ENCODE peak calls at places on chromosomes 12 and 14, in nine cellular contexts. W is endothelial cell, L is GM13977, X is astrocyte of the spinal cord, P is GM12864, R is vagina, J is right lobe of liver, B is AG10803, S is psoas muscle. N is an unnamed sample.

GRCh38 chr12:121719926-121720414 is 7.4 kb downstream of the TMEM120B start:
- DNase-seq in W (no peak), L (no peak), X (peak), P (no peak), R (no peak), J (no peak), B (peak), S (no peak), N (no peak)

GRCh38 chr12:50387972-50388478 is 8.4 kb downstream of the FAM186A start:
- DNase-seq in W (no peak), L (no peak), X (no peak), P (no peak), R (no peak), J (no peak), B (no peak), S (no peak), N (no peak)

GRCh38 chr14:61025239-61026223 is 44.5 kb downstream of the SLC38A6 start:
- DNase-seq in W (peak), L (peak), X (peak), P (peak), R (no peak), J (no peak), B (peak), S (peak), N (peak)

GRCh38 chr12:109308534-109309440 is at the start of gene FOXN4:
- DNase-seq in W (peak), L (peak), X (no peak), P (no peak), R (no peak), J (no peak), B (no peak), S (no peak), N (peak)

GRCh38 chr12:19909418-19909817 is 458.9 kb upstream of the PDE3A start:
- DNase-seq in W (no peak), L (no peak), X (no peak), P (no peak), R (no peak), J (no peak), B (no peak), S (no peak), N (no peak)

GRCh38 chr12:45934956-45935355 is 55.4 kb downstream of the SCAF11 start:
- DNase-seq in W (no peak), L (no peak), X (no peak), P (no peak), R (no peak), J (no peak), B (no peak), S (no peak), N (no peak)

GRCh38 chr14:50605776-50606175 is 45.8 kb downstream of the ATL1 start:
- DNase-seq in W (no peak), L (no peak), X (peak), P (no peak), R (no peak), J (no peak), B (no peak), S (no peak), N (no peak)

GRCh38 chr12:47022296-47022695 is 57.1 kb upstream of the PCED1B start:
- DNase-seq in W (no peak), L (no peak), X (peak), P (no peak), R (no peak), J (no peak), B (peak), S (no peak), N (no peak)

GRCh38 chr12:27864521-27864920 is 84.5 kb upstream of the MANSC4 start:
- DNase-seq in W (no peak), L (no peak), X (peak), P (no peak), R (no peak), J (no peak), B (no peak), S (no peak), N (no peak)

GRCh38 chr12:16385779-16386646 is 38.6 kb downstream of the MGST1 start:
- DNase-seq in W (peak), L (peak), X (peak), P (no peak), R (no peak), J (peak), B (peak), S (no peak), N (peak)

GRCh38 chr12:16389594-16389993 is 42.1 kb downstream of the MGST1 start:
- DNase-seq in W (no peak), L (no peak), X (peak), P (no peak), R (no peak), J (no peak), B (peak), S (no peak), N (no peak)

GRCh38 chr12:16387919-16388318 is 40.5 kb downstream of the MGST1 start:
- DNase-seq in W (no peak), L (no peak), X (no peak), P (no peak), R (no peak), J (no peak), B (no peak), S (no peak), N (no peak)

DNA sequence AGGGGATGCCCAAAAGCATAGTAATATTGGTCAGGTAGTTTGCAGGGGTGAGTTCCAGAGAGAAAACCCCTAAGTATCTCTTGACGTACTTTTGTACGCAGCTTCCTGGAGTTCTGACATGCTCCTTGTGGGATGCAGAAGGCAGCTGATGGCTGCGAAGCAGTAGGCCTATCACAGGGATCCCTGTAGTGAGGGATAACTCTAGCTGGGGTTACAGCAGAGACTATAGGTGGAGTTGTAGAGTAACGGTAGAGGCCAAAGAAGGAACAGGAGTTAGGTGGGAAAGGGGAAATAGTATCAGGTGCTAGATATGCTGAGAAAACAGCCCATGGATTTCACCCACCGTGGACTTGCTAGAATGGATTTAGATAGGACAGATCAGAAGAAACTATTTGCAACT is 37.3 kb downstream of the MGST1 start:
- DNase-seq in W (no peak), L (no peak), X (no peak), P (no peak), R (no peak), J (no peak), B (no peak), S (no peak), N (no peak)
- TF ChIP-seq CTCF in W (no peak), L (no peak), X (no peak), P (no peak), R (no peak), J (no peak), B (no peak), S (no peak), N (no peak)

GRCh38 chr12:116264525-116265070 is 12.9 kb downstream of the MED13L start:
- DNase-seq in W (no peak), L (no peak), X (no peak), P (no peak), R (no peak), J (no peak), B (no peak), S (no peak), N (no peak)

GRCh38 chr12:116265361-116266128 is 11.9 kb downstream of the MED13L start:
- DNase-seq in W (no peak), L (no peak), X (no peak), P (no peak), R (no peak), J (no peak), B (peak), S (no peak), N (no peak)

GRCh38 chr12:116267948-116268347 is 9.5 kb downstream of the MED13L start:
- DNase-seq in W (no peak), L (no peak), X (no peak), P (no peak), R (no peak), J (no peak), B (peak), S (no peak), N (no peak)

GRCh38 chr12:116266631-116267349 is 10.7 kb downstream of the MED13L start:
- DNase-seq in W (no peak), L (no peak), X (peak), P (no peak), R (no peak), J (no peak), B (no peak), S (no peak), N (no peak)

GRCh38 chr12:116266220-116266619 is 11.3 kb downstream of the MED13L start:
- DNase-seq in W (no peak), L (no peak), X (peak), P (no peak), R (no peak), J (no peak), B (peak), S (no peak), N (no peak)
- TF ChIP-seq CTCF in W (no peak), L (no peak), X (peak), P (no peak), R (no peak), J (no peak), B (peak), S (peak), N (no peak)

GRCh38 chr12:18457362-18457761 is 196.0 kb downstream of the PIK3C2G start:
- DNase-seq in W (no peak), L (no peak), X (no peak), P (no peak), R (no peak), J (no peak), B (peak), S (no peak), N (no peak)
- TF ChIP-seq CTCF in W (no peak), L (no peak), X (no peak), P (no peak), R (no peak), J (no peak), B (no peak), S (no peak), N (no peak)

GRCh38 chr14:78701246-78701645 is 531.1 kb downstream of the NRXN3 start:
- DNase-seq in W (no peak), L (no peak), X (peak), P (no peak), R (no peak), J (no peak), B (no peak), S (no peak), N (no peak)

GRCh38 chr14:78700236-78700635 is 530.1 kb downstream of the NRXN3 start:
- DNase-seq in W (no peak), L (no peak), X (no peak), P (no peak), R (no peak), J (no peak), B (peak), S (no peak), N (no peak)

GRCh38 chr14:78698991-78699390 is 528.8 kb downstream of the NRXN3 start:
- DNase-seq in W (no peak), L (no peak), X (no peak), P (no peak), R (no peak), J (no peak), B (no peak), S (no peak), N (no peak)

GRCh38 chr14:78697341-78697740 is 527.2 kb downstream of the NRXN3 start:
- DNase-seq in W (no peak), L (peak), X (peak), P (peak), R (no peak), J (no peak), B (peak), S (no peak), N (no peak)
- TF ChIP-seq CTCF in W (peak), L (peak), X (peak), P (peak), R (no peak), J (peak), B (peak), S (peak), N (peak)

DNA sequence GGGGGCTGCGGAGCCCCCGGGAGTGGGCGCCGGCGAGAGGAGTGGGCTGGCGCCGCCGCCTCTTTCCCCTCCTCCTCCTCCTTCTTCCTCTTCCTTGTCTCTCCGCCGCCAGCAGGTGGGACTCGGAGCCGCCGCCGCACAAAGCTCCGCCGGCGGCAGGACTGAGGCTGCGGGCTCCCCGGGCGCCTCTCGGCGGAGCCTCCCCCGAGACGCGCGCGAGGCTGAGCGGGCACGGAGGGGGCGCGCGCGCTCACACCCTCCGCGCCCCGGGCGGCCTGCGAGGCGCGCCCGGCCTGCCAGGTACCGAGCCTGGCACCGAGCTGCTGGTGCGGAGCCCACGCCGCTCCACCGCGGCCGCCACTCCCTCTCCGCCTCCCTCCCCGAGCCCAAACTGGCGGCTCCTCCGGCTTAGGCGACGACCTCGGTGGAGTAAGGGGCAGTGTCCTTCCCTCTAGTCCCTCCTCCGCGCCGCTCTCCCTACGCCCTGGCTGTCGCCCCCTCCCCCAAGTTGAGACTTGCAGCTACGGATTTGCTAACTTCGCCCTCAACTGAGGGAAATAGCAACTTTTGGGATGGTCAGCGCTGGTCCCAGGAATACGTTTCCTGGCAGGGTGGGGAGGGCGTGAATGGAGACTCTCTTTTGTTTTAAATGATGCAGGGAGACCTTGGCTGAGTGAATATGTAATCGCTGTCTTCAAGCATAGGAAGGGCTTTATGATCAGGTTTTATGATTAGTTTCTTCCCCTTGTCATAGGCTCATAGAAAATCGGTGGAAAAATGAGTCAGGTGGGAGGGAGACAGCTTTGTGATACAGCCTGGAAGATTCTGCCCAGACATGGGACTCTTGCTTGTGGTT is 199.5 kb upstream of the CAND1 start:
- DNase-seq in W (peak), L (peak), X (peak), P (no peak), R (no peak), J (peak), B (no peak), S (peak), N (peak)
- TF ChIP-seq CTCF in W (no peak), L (no peak), X (no peak), P (peak), R (no peak), J (no peak), B (no peak), S (no peak), N (no peak)

GRCh38 chr14:66114071-66114470 is 372.1 kb upstream of the CCDC196 start:
- DNase-seq in W (no peak), L (no peak), X (no peak), P (no peak), R (no peak), J (no peak), B (no peak), S (no peak), N (no peak)

GRCh38 chr14:66111891-66112290 is 374.3 kb upstream of the CCDC196 start:
- DNase-seq in W (no peak), L (no peak), X (no peak), P (no peak), R (no peak), J (no peak), B (no peak), S (no peak), N (no peak)

GRCh38 chr14:66105819-66106218 is 380.4 kb upstream of the CCDC196 start:
- DNase-seq in W (no peak), L (no peak), X (peak), P (no peak), R (no peak), J (no peak), B (peak), S (no peak), N (no peak)

GRCh38 chr14:66104486-66104885 is 381.7 kb upstream of the CCDC196 start:
- DNase-seq in W (no peak), L (no peak), X (no peak), P (no peak), R (no peak), J (no peak), B (no peak), S (no peak), N (no peak)

DNA sequence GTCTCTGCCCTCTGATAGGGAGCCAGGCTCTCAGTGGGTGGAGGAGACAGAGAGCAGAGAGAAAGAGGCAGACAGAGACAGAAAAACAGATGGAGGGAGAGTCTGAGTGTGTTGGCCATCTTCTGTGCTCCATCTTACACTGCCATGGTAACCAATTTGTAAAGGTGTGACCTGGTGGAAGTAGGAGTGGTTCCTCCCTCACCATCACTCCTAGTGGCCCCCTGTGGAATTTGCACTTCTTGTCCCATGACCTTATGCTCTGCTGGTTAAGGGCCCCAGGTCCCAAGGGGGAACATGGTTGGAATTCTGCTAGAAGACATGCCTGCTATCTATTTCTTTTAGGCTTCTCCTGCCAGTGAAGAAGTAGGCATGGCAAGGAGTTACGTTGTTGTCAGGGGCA is 376.7 kb upstream of the CCDC196 start:
- DNase-seq in W (no peak), L (no peak), X (no peak), P (no peak), R (no peak), J (no peak), B (no peak), S (no peak), N (no peak)
- TF ChIP-seq CTCF in W (peak), L (no peak), X (no peak), P (peak), R (no peak), J (no peak), B (no peak), S (no peak), N (no peak)

DNA sequence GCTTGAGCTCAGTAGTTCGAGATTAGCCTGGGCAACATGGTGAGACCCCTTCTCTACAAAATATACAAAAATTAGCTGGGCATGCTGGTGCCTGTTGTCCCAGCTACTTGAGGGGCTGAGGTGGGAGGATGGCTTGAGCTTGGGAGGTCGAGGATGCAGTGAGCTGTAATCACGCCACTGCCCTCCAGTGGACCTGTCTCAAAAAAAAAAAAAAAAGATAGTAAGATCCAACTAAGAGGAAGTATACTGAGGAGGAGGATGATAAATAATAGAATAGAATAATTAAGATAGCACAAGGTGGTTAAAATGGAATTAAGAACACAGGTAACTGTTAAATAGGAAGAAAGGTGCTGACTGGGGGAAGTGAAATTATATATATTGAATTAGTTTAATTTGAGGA is 37.0 kb upstream of the BAZ1A start:
- DNase-seq in W (no peak), L (no peak), X (no peak), P (no peak), R (no peak), J (no peak), B (no peak), S (no peak), N (no peak)
- TF ChIP-seq CTCF in W (no peak), L (no peak), X (no peak), P (no peak), R (no peak), J (no peak), B (no peak), S (no peak), N (no peak)